ENCODE peak calls at places on chromosomes 13 and 19, in eight cellular contexts. U, M, F, G, P, C, J and X are unnamed samples.

GRCh38 chr19:52599241-52599640 is 29.2 kb downstream of the ZNF701 start:
- DNase-seq in G (no peak), F (no peak), M (no peak), C (no peak), J (no peak), U (no peak), P (no peak), X (no peak)

GRCh38 chr19:43354305-43354627 is 780 bp downstream of the CD177 start:
- DNase-seq in F (no peak), U (no peak), C (no peak), G (no peak), J (no peak), P (no peak), M (no peak), X (peak)

GRCh38 chr13:74128171-74128767 is 5.9 kb downstream of the KLF12 start:
- DNase-seq in G (no peak), P (no peak), J (peak), U (no peak), C (no peak), F (no peak), M (no peak), X (no peak)

GRCh38 chr13:29958476-29958875 is 108.1 kb upstream of the UBL3 start:
- DNase-seq in F (no peak), J (no peak), C (no peak), P (no peak), G (no peak), U (peak), M (no peak), X (no peak)

GRCh38 chr19:18023596-18024212 is 15.7 kb downstream of the ARRDC2 start:
- DNase-seq in F (peak), P (no peak), J (no peak), U (peak), C (peak), G (no peak), M (peak), X (no peak)

GRCh38 chr13:25232937-25233515 is 54.3 kb downstream of the MTMR6 start:
- DNase-seq in M (peak), C (no peak), U (peak), J (peak), P (peak), F (no peak), G (peak), X (no peak)

GRCh38 chr13:31725841-31726240 is 13.5 kb upstream of the RXFP2 start:
- DNase-seq in M (no peak), G (no peak), C (no peak), P (peak), F (no peak), J (no peak), U (no peak), X (no peak)

GRCh38 chr19:53019684-53020083 is 6.0 kb downstream of the ERVV-1 start:
- DNase-seq in C (no peak), J (no peak), G (no peak), U (no peak), F (peak), P (no peak), M (peak), X (peak)

GRCh38 chr13:96948127-96948526 is 46.1 kb downstream of the OXGR1 start:
- DNase-seq in M (no peak), C (no peak), J (no peak), U (no peak), G (no peak), F (no peak), P (no peak), X (no peak)

GRCh38 chr19:12195501-12195860 is 32.6 kb downstream of the ZNF136 start:
- DNase-seq in C (no peak), P (no peak), M (no peak), U (no peak), G (no peak), F (no peak), J (no peak), X (no peak)

GRCh38 chr19:38023245-38023644 is 116.2 kb downstream of the SIPA1L3 start:
- DNase-seq in F (no peak), M (no peak), C (no peak), J (peak), G (no peak), U (no peak), P (no peak), X (no peak)

GRCh38 chr13:40590112-40590862 is 76.2 kb downstream of the FOXO1 start:
- DNase-seq in J (no peak), C (no peak), G (no peak), U (no peak), P (no peak), F (no peak), M (no peak), X (no peak)

GRCh38 chr13:79540504-79540903 is 59.5 kb downstream of the NDFIP2 start:
- DNase-seq in C (no peak), U (no peak), G (no peak), M (no peak), P (no peak), J (no peak), F (no peak), X (no peak)

GRCh38 chr13:110625771-110626321 is 10.5 kb downstream of the NAXD start:
- DNase-seq in J (no peak), U (no peak), G (no peak), P (peak), C (no peak), F (no peak), M (no peak), X (no peak)

GRCh38 chr19:30691767-30692516 is 319.8 kb downstream of the ZNF536 start:
- DNase-seq in C (no peak), U (no peak), J (no peak), P (no peak), F (no peak), M (no peak), G (peak), X (no peak)

GRCh38 chr13:29684441-29684840 is 89.0 kb upstream of the SLC7A1 start:
- DNase-seq in P (no peak), U (no peak), J (peak), G (no peak), C (no peak), M (no peak), F (no peak), X (no peak)

GRCh38 chr19:28960986-28961705 is 251.8 kb downstream of the UQCRFS1 start:
- DNase-seq in P (no peak), F (no peak), C (no peak), M (no peak), J (peak), U (no peak), G (peak), X (no peak)

GRCh38 chr19:32287086-32287485 is 58.3 kb upstream of the ZNF507 start:
- DNase-seq in P (no peak), C (no peak), F (peak), J (no peak), M (no peak), U (no peak), G (no peak), X (no peak)

GRCh38 chr13:110415669-110416068 is 108.6 kb downstream of the COL4A2 start:
- DNase-seq in U (no peak), J (peak), F (no peak), C (no peak), M (peak), G (no peak), P (peak), X (no peak)

GRCh38 chr19:46287585-46287984 is 9.3 kb upstream of the HIF3A start:
- DNase-seq in M (no peak), G (peak), P (no peak), F (no peak), U (no peak), J (no peak), C (no peak), X (no peak)

GRCh38 chr19:39115105-39115847 is 10.3 kb upstream of the PAK4 start:
- DNase-seq in C (no peak), P (no peak), M (peak), G (no peak), U (no peak), F (no peak), J (no peak), X (no peak)

GRCh38 chr13:94412870-94413269 is 66.6 kb downstream of the DCT start:
- DNase-seq in F (no peak), U (no peak), G (no peak), C (no peak), M (no peak), J (no peak), P (no peak), X (no peak)

GRCh38 chr13:43044720-43045301 is 21.4 kb downstream of the DNAJC15 start:
- DNase-seq in G (no peak), M (no peak), P (no peak), U (no peak), J (no peak), F (no peak), C (no peak), X (no peak)

GRCh38 chr19:49999371-50000010 is 25.7 kb downstream of the VRK3 start:
- DNase-seq in J (no peak), M (no peak), C (no peak), P (no peak), U (no peak), F (no peak), G (no peak), X (no peak)

GRCh38 chr13:95432141-95432540 is 120.4 kb upstream of the CLDN10 start:
- DNase-seq in F (no peak), P (no peak), G (no peak), U (no peak), M (no peak), J (no peak), C (no peak), X (no peak)

GRCh38 chr13:39159393-39159792 is 121.1 kb downstream of the NHLRC3 start:
- DNase-seq in U (no peak), J (no peak), G (no peak), M (no peak), F (no peak), P (no peak), C (no peak), X (no peak)

GRCh38 chr19:42074513-42075363 is 1.2 kb upstream of the ZNF574 start:
- DNase-seq in U (peak), J (no peak), G (no peak), M (peak), C (no peak), P (no peak), F (peak), X (no peak)

GRCh38 chr13:110923086-110923485 is 8.2 kb upstream of the ANKRD10 start:
- DNase-seq in M (no peak), U (no peak), F (no peak), J (no peak), G (no peak), C (no peak), P (no peak), X (no peak)

GRCh38 chr19:17389288-17389687 is 4.7 kb downstream of the CCDC194 start:
- DNase-seq in J (no peak), G (no peak), C (no peak), M (no peak), P (no peak), F (no peak), U (no peak), X (no peak)

GRCh38 chr13:93875527-93875926 is 604.0 kb downstream of the DCT start:
- DNase-seq in C (no peak), M (no peak), F (no peak), U (no peak), G (peak), P (peak), J (peak), X (no peak)

GRCh38 chr19:48735031-48735615 is 5.3 kb downstream of the RASIP1 start:
- DNase-seq in P (no peak), C (no peak), F (no peak), J (no peak), M (no peak), U (no peak), G (no peak), X (no peak)

GRCh38 chr19:9848060-9848459 is 12.9 kb downstream of the PIN1 start:
- DNase-seq in C (no peak), P (peak), G (no peak), U (peak), F (peak), M (no peak), J (no peak), X (no peak)

GRCh38 chr19:1616875-1617274 is 11.6 kb upstream of the UQCR11 start:
- DNase-seq in G (no peak), C (no peak), M (no peak), J (no peak), U (no peak), P (no peak), F (no peak), X (no peak)

GRCh38 chr13:35143123-35143522 is 201.1 kb downstream of the NBEA start:
- DNase-seq in F (no peak), M (no peak), J (no peak), U (no peak), P (no peak), C (no peak), G (peak), X (no peak)

GRCh38 chr13:60583911-60584753 is 187.1 kb downstream of the TDRD3 start:
- DNase-seq in J (peak), F (no peak), C (no peak), U (no peak), P (peak), G (peak), M (peak), X (peak)

GRCh38 chr13:25300861-25301346 is 521 bp upstream of the NUP58 start:
- DNase-seq in C (peak), G (no peak), J (no peak), P (no peak), U (no peak), F (no peak), M (peak), X (no peak)

GRCh38 chr13:33542309-33543088 is 256.9 kb upstream of the STARD13 start:
- DNase-seq in U (peak), M (peak), C (peak), P (peak), G (peak), J (peak), F (peak), X (peak)
- H3K4me3 ChIP-seq in U (peak), M (peak), C (peak), P (peak), G (peak), J (peak), F (peak), X (peak)

GRCh38 chr19:7533281-7533819 is 2.2 kb upstream of the PNPLA6 start:
- DNase-seq in M (peak), P (no peak), U (no peak), C (peak), F (no peak), G (peak), J (peak), X (no peak)
- H3K27ac ChIP-seq in M (peak), P (no peak), U (peak), C (peak), F (peak), G (peak), J (peak), X (no peak)

DNA sequence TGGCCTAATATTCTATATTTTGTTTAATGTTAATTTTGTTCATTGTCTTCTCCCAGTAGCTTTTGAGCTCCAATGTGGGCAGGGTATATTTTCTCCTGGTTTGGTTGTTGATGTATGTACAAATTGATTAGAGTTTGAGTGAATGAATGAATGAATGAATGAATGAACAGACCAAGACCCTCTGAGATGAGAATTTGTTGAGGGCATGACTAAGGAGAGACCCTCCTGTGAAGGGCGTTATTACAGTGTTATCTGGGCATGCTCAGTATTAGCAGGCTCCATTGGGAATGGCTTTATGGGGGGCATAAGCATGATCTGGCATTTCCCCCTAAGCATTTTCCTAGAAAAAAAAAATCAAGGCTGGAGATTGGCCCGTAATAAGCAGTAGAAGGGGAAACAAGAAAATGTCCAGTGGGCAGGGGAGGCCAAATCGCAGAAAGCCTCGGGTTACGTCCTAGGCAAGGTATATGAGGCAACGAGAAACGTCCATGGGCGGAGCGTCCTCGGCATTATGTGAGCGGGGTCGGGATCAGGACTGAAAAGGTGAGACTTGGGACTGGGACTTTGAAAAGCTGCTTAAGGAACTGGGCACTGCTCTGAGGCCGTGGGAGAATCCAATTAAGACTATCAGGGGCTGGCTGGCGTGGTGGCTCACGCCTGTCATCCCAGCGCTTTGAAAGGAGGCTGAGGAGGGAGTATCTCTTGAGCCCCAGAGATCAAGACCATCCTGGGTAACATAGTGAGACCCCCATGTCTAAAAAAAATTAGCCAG is 904 bp upstream of the ARHGAP33 start:
- DNase-seq in G (no peak), J (no peak), F (no peak), M (no peak), C (no peak), U (no peak), P (peak), X (no peak)
- H3K4me3 ChIP-seq in G (no peak), J (no peak), F (no peak), M (peak), C (peak), U (peak), P (peak), X (no peak)

DNA sequence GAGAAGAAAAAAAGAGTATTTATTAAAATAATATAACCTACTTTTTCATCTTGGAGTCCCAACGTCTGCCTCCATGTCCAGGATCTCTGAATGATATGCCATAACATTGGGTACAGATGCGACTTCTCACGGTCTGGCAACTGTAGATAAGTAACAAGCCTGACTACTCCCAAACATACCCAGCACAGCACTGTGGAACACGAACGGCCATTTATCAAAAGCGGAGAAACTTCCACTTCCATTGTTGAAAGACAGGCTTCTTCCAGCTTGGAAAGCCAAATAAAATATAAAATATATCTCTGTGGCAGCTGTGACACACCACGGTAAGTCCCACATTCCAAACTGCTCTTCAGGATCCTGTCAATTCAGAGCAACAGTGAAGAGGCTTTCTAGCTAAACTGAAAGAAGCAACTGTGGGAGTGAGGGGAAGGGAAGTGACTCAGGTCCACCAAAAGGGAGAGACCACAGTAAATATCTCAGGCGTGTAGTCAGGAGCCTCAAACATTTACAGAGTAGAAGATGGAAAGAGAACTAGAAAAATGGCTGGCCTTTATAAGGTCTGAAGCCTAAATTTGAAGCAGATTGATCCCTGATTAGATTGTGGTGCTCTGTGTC is 331.7 kb downstream of the LIG4 start:
- DNase-seq in C (no peak), U (no peak), F (no peak), M (no peak), P (peak), J (peak), G (peak), X (no peak)
- H3K27ac ChIP-seq in C (no peak), U (no peak), F (no peak), M (no peak), P (peak), J (peak), G (no peak), X (no peak)

GRCh38 chr19:54415208-54415900 is at the start of gene TTYH1:
- DNase-seq in C (no peak), U (peak), G (no peak), F (no peak), J (no peak), P (no peak), M (no peak), X (no peak)

GRCh38 chr19:54418930-54419800 is 3.9 kb downstream of the TTYH1 start:
- DNase-seq in C (no peak), U (no peak), J (no peak), G (no peak), F (no peak), M (no peak), P (no peak), X (no peak)

GRCh38 chr19:54415901-54416621 is 797 bp downstream of the TTYH1 start:
- DNase-seq in P (no peak), F (no peak), J (no peak), C (no peak), U (no peak), G (no peak), M (no peak), X (no peak)

GRCh38 chr19:54418030-54418929 is 3.0 kb downstream of the TTYH1 start:
- DNase-seq in J (peak), G (no peak), M (peak), P (no peak), C (no peak), F (no peak), U (no peak), X (no peak)

GRCh38 chr19:54416695-54417491 is 1.6 kb downstream of the TTYH1 start:
- DNase-seq in M (no peak), U (no peak), F (no peak), G (no peak), P (no peak), C (no peak), J (no peak), X (no peak)
- H3K4me3 ChIP-seq in M (no peak), U (no peak), F (no peak), G (no peak), P (no peak), C (no peak), J (no peak), X (no peak)